ENCODE peak calls at places on chromosome 17, in six cellular contexts. H, D, E, K, B and G are unnamed samples. For H3K36me3, the result is how much of the 10 kb centered on the place peaks cover.

GRCh38 chr17:15083225-15083624 is 181.9 kb downstream of the PMP22 start:
- DNase-seq in H (no peak), D (no peak), E (no peak), K (no peak), B (no peak), G (no peak)

GRCh38 chr17:59621771-59622170 is 2.1 kb downstream of the CLTC start:
- DNase-seq in H (no peak), D (no peak), E (no peak), K (no peak), B (no peak), G (no peak)

GRCh38 chr17:45895304-45895968 is 1.1 kb downstream of the MAPT start:
- DNase-seq in H (no peak), D (peak), E (no peak), K (peak), B (no peak), G (peak)

GRCh38 chr17:50919321-50920040 is 53.3 kb upstream of the TOB1 start:
- DNase-seq in H (peak), D (peak), E (no peak), K (peak), B (no peak), G (peak)

GRCh38 chr17:66829386-66829864 is 5.5 kb upstream of the CACNG5 start:
- DNase-seq in H (no peak), D (no peak), E (peak), K (peak), B (no peak), G (no peak)

GRCh38 chr17:72804949-72805348 is 287.5 kb downstream of the SLC39A11 start:
- DNase-seq in H (no peak), D (no peak), E (no peak), K (no peak), B (no peak), G (no peak)

GRCh38 chr17:64747938-64748540 is 85.9 kb upstream of the SMURF2 start:
- DNase-seq in H (no peak), D (no peak), E (no peak), K (peak), B (no peak), G (no peak)

GRCh38 chr17:50271173-50271750 is 3.0 kb upstream of the TMEM92 start:
- DNase-seq in H (peak), D (no peak), E (no peak), K (no peak), B (no peak), G (no peak)

GRCh38 chr17:82235775-82236141 is 6.9 kb downstream of the SLC16A3 start:
- DNase-seq in H (peak), D (peak), E (no peak), K (no peak), B (no peak), G (peak)

GRCh38 chr17:82905130-82905529 is 65.3 kb upstream of the ZNF750 start:
- DNase-seq in H (no peak), D (no peak), E (no peak), K (no peak), B (no peak), G (no peak)

GRCh38 chr17:72126575-72127486 is 6.0 kb downstream of the SOX9 start:
- DNase-seq in H (no peak), D (peak), E (no peak), K (peak), B (no peak), G (no peak)

GRCh38 chr17:32993977-32994376 is 2.3 kb downstream of the SPACA3 start:
- DNase-seq in H (no peak), D (no peak), E (no peak), K (no peak), B (no peak), G (no peak)

GRCh38 chr17:49849711-49850610 is 2.1 kb upstream of the TAC4 start:
- DNase-seq in H (no peak), D (no peak), E (no peak), K (no peak), B (no peak), G (no peak)

GRCh38 chr17:83026311-83026811 is 53.0 kb upstream of the METRNL start:
- DNase-seq in H (no peak), D (no peak), E (no peak), K (no peak), B (no peak), G (no peak)

GRCh38 chr17:67980456-67980855 is 15.8 kb downstream of the C17orf58 start:
- DNase-seq in H (no peak), D (no peak), E (no peak), K (no peak), B (no peak), G (no peak)

GRCh38 chr17:45270828-45271418 is 9.0 kb upstream of the SPATA32 start:
- DNase-seq in H (no peak), D (peak), E (peak), K (peak), B (no peak), G (no peak)

GRCh38 chr17:28712037-28712704 is 483 bp upstream of the PROCA1 start:
- DNase-seq in H (peak), D (no peak), E (peak), K (peak), B (no peak), G (peak)
- H3K4me3 ChIP-seq in H (peak), D (no peak), E (peak), K (peak), B (peak), G (peak)

GRCh38 chr17:81094744-81095607 is 60.0 kb downstream of the BAIAP2 start:
- DNase-seq in H (peak), D (peak), E (peak), K (peak), B (peak), G (no peak)

GRCh38 chr17:81095608-81095888 is 60.6 kb downstream of the BAIAP2 start:
- DNase-seq in H (no peak), D (no peak), E (peak), K (no peak), B (no peak), G (no peak)

GRCh38 chr17:81092518-81093095 is 57.7 kb downstream of the BAIAP2 start:
- DNase-seq in H (no peak), D (no peak), E (no peak), K (no peak), B (no peak), G (no peak)

GRCh38 chr17:81093576-81094223 is 58.7 kb downstream of the BAIAP2 start:
- DNase-seq in H (no peak), D (no peak), E (no peak), K (no peak), B (no peak), G (no peak)

DNA sequence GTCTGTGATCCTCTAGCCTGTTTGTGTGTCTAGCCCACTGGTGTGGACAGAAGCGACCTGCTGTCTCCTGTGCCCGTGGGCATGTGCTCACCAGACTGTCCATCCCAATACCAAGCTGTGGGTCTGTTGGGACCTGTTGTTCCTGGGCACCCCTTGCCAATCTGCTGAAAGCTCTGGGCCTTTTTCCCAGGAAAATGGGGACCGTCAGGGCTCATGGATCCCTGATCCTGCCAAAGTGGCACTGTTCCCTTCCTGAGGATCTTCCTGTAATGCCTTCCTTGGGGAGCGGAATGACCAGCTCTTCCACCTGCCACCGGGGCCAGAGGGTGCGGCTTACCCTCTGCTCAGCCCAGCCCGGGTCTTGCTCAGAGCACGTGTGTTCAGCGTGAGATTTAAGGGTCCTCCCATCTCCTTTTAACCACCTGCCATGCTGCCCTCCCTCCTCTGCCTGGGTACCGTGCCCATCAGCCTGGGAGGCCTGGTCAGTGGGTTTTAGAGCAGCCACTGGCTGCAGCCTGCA is 59.3 kb downstream of the BAIAP2 start:
- DNase-seq in H (no peak), D (no peak), E (peak), K (no peak), B (no peak), G (no peak)
- TF ChIP-seq CTCF in H (no peak), D (no peak), E (no peak), K (no peak), B (no peak), G (no peak)

DNA sequence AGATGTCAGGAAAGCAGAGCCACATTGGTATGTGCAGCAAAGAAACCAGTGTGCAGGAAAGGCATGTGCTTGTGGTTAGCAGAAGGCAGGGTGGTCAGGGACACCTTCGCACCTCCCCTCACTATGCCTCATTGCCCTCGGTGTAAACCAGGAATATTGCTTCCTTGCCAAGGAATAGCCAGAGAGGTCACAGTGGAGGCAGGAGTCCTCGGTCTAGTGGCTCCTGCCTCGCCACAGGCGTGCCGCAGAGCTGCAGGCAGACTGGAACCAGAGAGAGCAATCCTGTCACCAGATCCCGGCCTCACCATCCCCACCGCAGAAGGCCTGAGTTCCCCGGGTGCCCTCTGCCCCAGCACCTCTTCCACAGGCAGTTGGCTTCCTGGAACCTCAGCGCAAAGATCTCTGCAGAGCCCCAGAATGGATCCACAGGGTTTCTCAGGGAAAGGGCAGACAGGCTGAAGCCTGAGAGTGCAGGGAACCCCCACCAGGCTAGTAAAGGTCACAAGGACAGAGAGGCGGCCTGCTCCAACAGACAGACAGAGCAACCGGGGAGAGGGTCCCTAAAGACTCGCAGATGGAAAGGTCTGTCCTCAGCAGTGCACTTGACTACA is 21.6 kb downstream of the CCDC182 start:
- DNase-seq in H (no peak), D (no peak), E (no peak), K (no peak), B (no peak), G (no peak)
- H3K36me3 ChIP-seq in H (under half), D (under half), E (under half), K (under half), B (under half), G (under half)

GRCh38 chr17:54881255-54881972 is 19.2 kb upstream of the TOM1L1 start:
- DNase-seq in H (no peak), D (no peak), E (no peak), K (no peak), B (no peak), G (no peak)

GRCh38 chr17:54883939-54884338 is 16.7 kb upstream of the TOM1L1 start:
- DNase-seq in H (no peak), D (no peak), E (no peak), K (no peak), B (no peak), G (no peak)

GRCh38 chr17:54887787-54888186 is 12.9 kb upstream of the TOM1L1 start:
- DNase-seq in H (no peak), D (no peak), E (no peak), K (no peak), B (no peak), G (no peak)

GRCh38 chr17:54882950-54883349 is 17.7 kb upstream of the TOM1L1 start:
- DNase-seq in H (no peak), D (no peak), E (no peak), K (no peak), B (no peak), G (no peak)

DNA sequence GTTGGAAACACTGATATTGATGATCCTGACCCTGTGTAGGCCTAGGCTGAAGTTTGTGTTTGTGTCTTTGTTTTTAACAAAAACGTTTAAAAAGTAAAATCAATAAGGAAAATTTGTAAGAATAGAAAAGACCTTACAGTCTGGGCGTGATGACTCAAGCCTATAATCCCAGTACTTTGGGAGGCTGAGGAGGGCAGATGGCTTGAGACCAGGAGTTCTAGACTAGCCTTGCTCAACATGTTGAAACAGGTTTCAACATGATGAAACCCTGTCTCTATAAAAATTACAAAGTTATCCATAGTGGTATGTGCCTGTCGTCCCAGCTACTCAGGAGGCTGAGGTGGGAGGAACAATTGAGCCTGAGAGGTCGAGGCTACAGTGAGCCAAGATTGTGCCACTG is 18.3 kb upstream of the TOM1L1 start:
- DNase-seq in H (no peak), D (no peak), E (no peak), K (no peak), B (no peak), G (no peak)
- H3K4me3 ChIP-seq in H (no peak), D (no peak), E (no peak), K (no peak), B (no peak), G (no peak)

GRCh38 chr17:56629450-56630187 is 36.1 kb downstream of the NOG start:
- DNase-seq in H (no peak), D (peak), E (peak), K (peak), B (no peak), G (no peak)
- TF ChIP-seq CTCF in H (no peak), D (peak), E (peak), K (peak), B (peak), G (peak)

DNA sequence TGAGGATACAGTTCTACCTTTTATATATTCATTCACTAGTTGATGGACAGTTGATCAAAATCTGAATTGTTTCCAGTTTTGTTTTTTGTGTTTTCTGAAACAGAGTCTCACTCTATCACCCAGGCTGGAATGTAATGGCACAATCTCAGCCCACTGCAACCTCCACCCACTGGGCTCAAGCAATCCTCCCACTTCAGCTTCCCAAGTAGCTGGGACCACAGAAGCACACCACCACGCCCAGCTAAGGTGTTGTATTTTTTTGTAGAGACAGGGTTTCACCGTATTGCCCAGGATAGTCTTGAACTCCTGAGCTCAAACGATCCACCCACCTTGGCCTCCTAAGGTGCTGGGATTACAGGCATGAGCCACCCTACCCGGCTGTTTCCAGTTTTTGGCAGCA is 21.0 kb downstream of the LSM12 start:
- DNase-seq in H (no peak), D (no peak), E (no peak), K (no peak), B (no peak), G (no peak)
- H3K36me3 ChIP-seq in H (under half), D (under half), E (under half), K (under half), B (under half), G (under half)

GRCh38 chr17:29929544-29930398 is at the start of gene SSH2:
- DNase-seq in H (peak), D (peak), E (peak), K (peak), B (peak), G (peak)

GRCh38 chr17:29930399-29931010 is 477 bp upstream of the SSH2 start:
- DNase-seq in H (no peak), D (no peak), E (no peak), K (no peak), B (no peak), G (peak)

GRCh38 chr17:29933379-29933778 is 3.4 kb upstream of the SSH2 start:
- DNase-seq in H (no peak), D (no peak), E (no peak), K (peak), B (no peak), G (no peak)

GRCh38 chr17:29929006-29929543 is 953 bp downstream of the SSH2 start:
- DNase-seq in H (no peak), D (peak), E (peak), K (peak), B (no peak), G (peak)

GRCh38 chr17:29931253-29931932 is 1.4 kb upstream of the SSH2 start:
- DNase-seq in H (peak), D (peak), E (peak), K (peak), B (peak), G (peak)
- H3K4me3 ChIP-seq in H (no peak), D (peak), E (peak), K (peak), B (peak), G (peak)

GRCh38 chr17:9577402-9577709 is 914 bp downstream of the CFAP52 start:
- DNase-seq in H (no peak), D (no peak), E (no peak), K (no peak), B (no peak), G (no peak)
- TF ChIP-seq CTCF in H (no peak), D (no peak), E (no peak), K (no peak), B (no peak), G (no peak)

DNA sequence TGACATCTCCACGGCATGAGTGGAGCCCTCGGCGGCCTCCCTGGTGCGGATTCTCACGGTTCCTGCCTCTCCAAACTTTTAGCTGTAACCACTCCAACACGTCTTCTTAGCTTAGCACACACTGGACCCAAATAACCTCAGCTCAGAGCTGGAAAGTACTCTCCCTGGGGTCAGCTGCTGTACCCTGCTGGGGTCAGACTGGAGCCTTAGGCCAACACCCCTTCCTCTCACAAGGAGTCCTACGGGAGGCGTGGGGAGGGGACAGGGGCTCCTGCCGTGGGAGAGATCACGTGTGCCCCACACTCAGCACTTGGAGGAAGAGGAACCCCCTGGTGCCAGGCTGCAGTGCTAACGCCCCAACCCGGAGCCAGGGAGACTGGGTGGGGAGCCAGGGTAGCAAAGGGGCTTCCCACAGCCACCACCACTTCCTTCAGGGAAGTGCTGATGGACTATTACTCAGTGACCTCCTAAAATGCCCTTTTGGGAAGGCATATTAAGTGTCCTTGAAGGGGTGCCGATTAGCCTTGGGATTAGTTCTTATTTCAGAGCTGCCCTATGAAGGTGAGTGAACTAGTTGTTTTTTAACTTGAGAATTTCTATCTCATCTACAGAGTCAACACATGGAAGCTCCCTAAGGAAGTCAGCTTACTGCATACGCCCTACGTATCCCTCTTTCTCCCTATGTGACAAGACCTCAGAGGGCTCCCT is 124.0 kb downstream of the HIC1 start:
- DNase-seq in H (no peak), D (no peak), E (no peak), K (no peak), B (no peak), G (no peak)
- H3K36me3 ChIP-seq in H (under half), D (under half), E (half or more), K (under half), B (under half), G (under half)